ENCODE peak calls at places on chromosomes 5 and 9, in eight cellular contexts. D is HCT116, O is prostate gland, W is sigmoid colon, U is HepG2, Q is suprapubic skin, R is vagina, H is H1. K is an unnamed sample.
A peak's percentile ranks its signal among the peaks of the same experiment; 100 is the strongest.

GRCh38 chr5:136205061-136205702 is 12.2 kb upstream of the SMIM32 start:
- DNase-seq in D (no peak), O (no peak), W (no peak), U (no peak), Q (no peak), R (no peak), H (no peak), K (no peak)

GRCh38 chr5:164532226-164532937 is 1027.0 kb downstream of the MAT2B start:
- DNase-seq in D (no peak), O (no peak), W (no peak), U (no peak), Q (no peak), R (no peak), H (no peak), K (no peak)

GRCh38 chr9:23319092-23319491 is 506.9 kb downstream of the ELAVL2 start:
- DNase-seq in D (no peak), O (no peak), W (no peak), U (no peak), Q (no peak), R (no peak), H (no peak), K (no peak)

GRCh38 chr5:145818604-145819003 is 16.5 kb downstream of the PRELID2 start:
- DNase-seq in D (no peak), O (no peak), W (no peak), U (no peak), Q (no peak), R (no peak), H (no peak), K (no peak)

GRCh38 chr5:110751902-110752762 is 13.3 kb downstream of the SLC25A46 start:
- DNase-seq in D (no peak), O (no peak), W (no peak), U (no peak), Q (no peak), R (no peak), H (no peak), K (no peak)

GRCh38 chr5:101429241-101429640 is 526.2 kb upstream of the ST8SIA4 start:
- DNase-seq in D (no peak), O (no peak), W (no peak), U (no peak), Q (no peak), R (no peak), H (no peak), K (no peak)

GRCh38 chr5:6469836-6470235 is 21.2 kb downstream of the UBE2QL1 start:
- DNase-seq in D (no peak), O (no peak), W (peak; percentile 24), U (no peak), Q (no peak), R (no peak), H (no peak), K (no peak)

GRCh38 chr5:74935752-74936091 is 69.5 kb upstream of the FAM169A start:
- DNase-seq in D (no peak), O (no peak), W (no peak), U (no peak), Q (no peak), R (no peak), H (no peak), K (no peak)

GRCh38 chr5:95870105-95870672 is 47.7 kb upstream of the GLRX start:
- DNase-seq in D (no peak), O (no peak), W (no peak), U (peak; percentile 54), Q (no peak), R (peak; percentile 81), H (no peak), K (no peak)

GRCh38 chr5:130808691-130809090 is 356.4 kb downstream of the HINT1 start:
- DNase-seq in D (no peak), O (no peak), W (no peak), U (no peak), Q (no peak), R (no peak), H (no peak), K (no peak)

GRCh38 chr5:10760033-10760975 is 730 bp downstream of the DAP start:
- DNase-seq in D (peak; percentile 31), O (peak; percentile 64), W (peak; percentile 71), U (peak; percentile 78), Q (no peak), R (no peak), H (no peak), K (no peak)

GRCh38 chr5:67516959-67517358 is 320.4 kb upstream of the CD180 start:
- DNase-seq in D (no peak), O (no peak), W (no peak), U (no peak), Q (no peak), R (no peak), H (no peak), K (no peak)

GRCh38 chr5:38039091-38039490 is 199.2 kb upstream of the GDNF start:
- DNase-seq in D (no peak), O (no peak), W (no peak), U (no peak), Q (no peak), R (no peak), H (no peak), K (no peak)

GRCh38 chr5:149381261-149381985 is 2.3 kb upstream of the IL17B start:
- DNase-seq in D (no peak), O (no peak), W (peak; percentile 76), U (no peak), Q (no peak), R (no peak), H (no peak), K (no peak)

GRCh38 chr9:115126406-115126805 is 8.4 kb upstream of the TNC start:
- DNase-seq in D (no peak), O (no peak), W (no peak), U (no peak), Q (no peak), R (no peak), H (no peak), K (no peak)

DNA sequence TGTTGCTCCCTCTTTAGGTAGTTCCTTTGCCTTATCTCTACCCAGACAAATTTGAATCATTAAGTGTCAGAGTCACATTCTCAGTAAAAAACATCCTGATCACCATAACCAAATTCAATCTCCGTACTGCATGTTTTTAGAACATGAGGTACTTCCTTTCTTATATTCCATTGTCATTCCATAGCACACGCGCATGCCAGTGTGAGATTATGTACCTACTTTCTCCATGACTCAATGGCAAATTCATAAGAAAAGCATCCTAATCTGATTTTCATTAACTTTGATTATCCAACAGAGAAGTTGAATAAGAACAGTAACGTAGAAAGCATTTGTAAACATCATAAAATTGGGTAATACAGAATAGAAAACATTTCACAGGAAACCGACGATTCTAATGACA is 1118.6 kb upstream of the CDH9 start:
- DNase-seq in D (no peak), O (no peak), W (no peak), U (no peak), Q (no peak), R (no peak), H (no peak), K (no peak)
- H3K27ac ChIP-seq in D (no peak overlapping the region), O (no peak overlapping the region), W (no peak overlapping the region), U (no peak overlapping the region), Q (no peak overlapping the region), R (no peak overlapping the region), H (no peak overlapping the region), K (no peak overlapping the region)

DNA sequence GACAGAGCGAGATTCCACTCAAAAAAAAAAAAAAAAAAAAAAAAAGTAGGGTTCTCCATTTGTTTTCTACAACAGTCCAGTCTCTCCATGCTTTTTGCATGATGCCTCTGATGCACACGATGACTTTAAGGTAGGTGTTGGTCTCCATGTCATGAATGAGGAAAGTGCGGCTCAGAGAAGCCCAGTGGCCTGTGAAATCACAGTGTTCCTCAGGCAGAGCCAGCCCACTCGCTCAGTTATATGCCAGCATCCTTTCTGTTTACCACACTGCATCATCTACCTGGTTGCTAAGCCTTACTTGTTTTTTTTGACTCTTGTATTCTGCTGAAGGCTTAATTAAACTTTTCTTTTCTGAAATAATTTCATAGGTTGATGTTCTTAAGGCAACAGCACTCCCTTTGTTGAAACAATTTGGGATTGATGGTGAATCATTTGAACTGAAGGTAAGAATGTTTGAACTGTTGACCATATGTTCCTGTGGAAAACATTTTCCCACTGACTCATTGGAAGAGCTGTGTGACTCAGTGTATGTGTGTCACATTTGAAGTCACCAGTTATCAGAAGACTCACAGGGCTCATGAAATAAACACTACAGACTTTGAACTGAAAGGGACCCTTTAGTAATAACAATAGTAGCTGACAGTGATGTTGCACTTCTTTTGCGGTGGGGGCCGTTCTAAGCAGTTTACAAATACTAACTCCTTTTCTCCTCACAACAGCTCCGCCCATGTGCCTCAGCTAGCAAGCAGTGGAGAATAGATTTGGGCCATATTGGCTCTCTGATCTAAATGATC is 40.2 kb downstream of the RCL1 start:
- DNase-seq in D (peak; percentile 94), O (no peak), W (no peak), U (peak; percentile 94), Q (no peak), R (no peak), H (no peak), K (no peak)
- TF ChIP-seq POLR2A in D (no peak), O (no peak), W (no peak), U (no peak), Q (no peak), R (no peak), H (no peak), K (no peak)

GRCh38 chr5:156431956-156432829 is 105.2 kb downstream of the SGCD start:
- DNase-seq in D (no peak), O (no peak), W (no peak), U (no peak), Q (no peak), R (no peak), H (no peak), K (no peak)

GRCh38 chr5:156432830-156433105 is 105.8 kb downstream of the SGCD start:
- DNase-seq in D (no peak), O (no peak), W (no peak), U (no peak), Q (no peak), R (no peak), H (no peak), K (no peak)

GRCh38 chr5:156435101-156435500 is 108.1 kb downstream of the SGCD start:
- DNase-seq in D (no peak), O (no peak), W (no peak), U (no peak), Q (no peak), R (no peak), H (no peak), K (no peak)

GRCh38 chr5:156438076-156438475 is 111.1 kb downstream of the SGCD start:
- DNase-seq in D (no peak), O (no peak), W (no peak), U (no peak), Q (no peak), R (no peak), H (no peak), K (no peak)
- TF ChIP-seq POLR2AphosphoS5 in D (no peak), O (no peak), W (no peak), U (no peak), Q (no peak), R (no peak), H (no peak), K (no peak)

DNA sequence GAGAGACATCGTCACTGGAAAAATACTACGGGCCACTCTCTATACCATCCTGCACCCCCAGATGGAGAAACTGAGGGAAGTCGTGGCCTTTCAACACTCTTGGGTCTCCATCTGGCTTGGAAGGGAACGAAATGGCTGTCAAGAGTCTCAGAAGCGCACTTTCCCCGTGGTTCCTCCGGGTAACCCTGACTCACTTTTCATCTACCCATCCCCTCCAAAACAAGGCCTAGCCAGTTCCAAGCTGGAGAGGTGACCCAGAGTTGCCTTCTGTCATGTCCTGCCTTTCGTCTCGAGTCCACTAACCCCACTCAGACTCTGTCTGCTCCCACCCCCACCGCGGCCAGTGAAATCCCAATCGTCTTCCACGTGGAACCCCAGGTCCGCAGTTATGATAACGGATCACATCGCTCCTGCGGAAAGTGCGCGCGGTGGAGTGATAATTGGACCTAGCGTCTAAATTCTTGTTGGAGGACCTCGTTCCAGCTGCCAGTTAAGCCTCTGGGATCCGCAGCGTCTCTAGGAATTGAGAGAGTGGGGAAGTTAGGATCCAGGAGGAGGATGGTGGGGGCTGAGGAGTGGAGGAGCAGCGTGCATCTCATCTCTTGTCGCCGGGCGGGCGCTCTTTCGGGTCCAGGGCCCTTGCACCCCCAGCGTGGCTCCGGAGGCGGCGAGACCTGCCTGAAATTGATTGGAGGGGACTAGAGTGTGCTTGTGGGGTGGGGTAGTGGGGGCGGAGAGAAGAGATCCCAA is 4.6 kb downstream of the CDKN2A start:
- DNase-seq in D (no peak), O (no peak), W (no peak), U (no peak), Q (no peak), R (no peak), H (peak; percentile 68), K (no peak)
- H3K27ac ChIP-seq in D (no peak overlapping the region), O (no peak overlapping the region), W (no peak overlapping the region), U (no peak overlapping the region), Q (no peak overlapping the region), R (no peak overlapping the region), H (no peak overlapping the region), K (no peak overlapping the region)

K was measured in spleen.